ENCODE peak calls at places on chromosomes 13 and 19, in nine cellular contexts. I is psoas muscle; L is brain microvascular endothelial cell; N is GM10248; B is RWPE2; C is esophagus muscularis mucosa; E is AG04450; M is lower leg skin; U is CD4-positive, alpha-beta T cell. A is an unnamed sample.
A peak's percentile ranks its signal among the peaks of the same experiment; 100 is the strongest.

GRCh38 chr13:59746291-59746962 is 417.3 kb downstream of the DIAPH3 start:
- DNase-seq in I (no peak), L (peak; percentile 26), N (no peak), B (no peak), C (no peak), E (peak; percentile 1), M (no peak), U (no peak), A (no peak)

GRCh38 chr13:73816702-73817101 is 317.5 kb downstream of the KLF12 start:
- DNase-seq in I (no peak), L (no peak), N (no peak), B (no peak), C (no peak), E (no peak), M (no peak), U (no peak), A (no peak)

GRCh38 chr19:44748426-44749254 is at the start of gene BCL3:
- DNase-seq in I (peak; percentile 84), L (no peak), N (peak; percentile 83), B (peak; percentile 80), C (no peak), E (no peak), M (peak; percentile 52), U (peak; percentile 61), A (peak; percentile 70)

GRCh38 chr13:53368948-53369347 is 340.3 kb downstream of the OLFM4 start:
- DNase-seq in I (no peak), L (no peak), N (no peak), B (no peak), C (no peak), E (no peak), M (no peak), U (no peak), A (no peak)

GRCh38 chr13:93304868-93305613 is 78.4 kb downstream of the GPC6 start:
- DNase-seq in I (no peak), L (no peak), N (no peak), B (no peak), C (no peak), E (no peak), M (no peak), U (no peak), A (no peak)

GRCh38 chr19:30148039-30148438 is 206.0 kb downstream of the URI1 start:
- DNase-seq in I (no peak), L (no peak), N (no peak), B (no peak), C (no peak), E (no peak), M (no peak), U (no peak), A (no peak)

GRCh38 chr13:87754097-87754496 is 82.9 kb downstream of the SLITRK5 start:
- DNase-seq in I (no peak), L (no peak), N (no peak), B (no peak), C (no peak), E (no peak), M (no peak), U (no peak), A (no peak)

GRCh38 chr19:4228765-4229178 is 551 bp upstream of the EBI3 start:
- DNase-seq in I (no peak), L (no peak), N (no peak), B (no peak), C (no peak), E (no peak), M (no peak), U (no peak), A (no peak)

GRCh38 chr13:47220453-47221150 is 323.7 kb upstream of the HTR2A start:
- DNase-seq in I (no peak), L (peak; percentile 32), N (no peak), B (no peak), C (no peak), E (no peak), M (no peak), U (no peak), A (no peak)
- TF ChIP-seq CTCF in I (no peak), L (peak; percentile 16), N (no peak), B (no peak), C (no peak), E (no peak), M (no peak), U (no peak), A (no peak)

GRCh38 chr19:11594084-11594483 is 3.2 kb upstream of the ZNF627 start:
- DNase-seq in I (no peak), L (no peak), N (no peak), B (no peak), C (no peak), E (no peak), M (no peak), U (no peak), A (no peak)

GRCh38 chr19:11598103-11598483 is 810 bp downstream of the ZNF627 start:
- DNase-seq in I (no peak), L (peak; percentile 2), N (no peak), B (no peak), C (no peak), E (no peak), M (no peak), U (no peak), A (no peak)

GRCh38 chr19:11596156-11596555 is 1.1 kb upstream of the ZNF627 start:
- DNase-seq in I (no peak), L (no peak), N (no peak), B (no peak), C (no peak), E (no peak), M (no peak), U (no peak), A (no peak)

GRCh38 chr19:11598746-11599145 is 1.5 kb downstream of the ZNF627 start:
- DNase-seq in I (no peak), L (no peak), N (no peak), B (no peak), C (no peak), E (no peak), M (no peak), U (no peak), A (no peak)

DNA sequence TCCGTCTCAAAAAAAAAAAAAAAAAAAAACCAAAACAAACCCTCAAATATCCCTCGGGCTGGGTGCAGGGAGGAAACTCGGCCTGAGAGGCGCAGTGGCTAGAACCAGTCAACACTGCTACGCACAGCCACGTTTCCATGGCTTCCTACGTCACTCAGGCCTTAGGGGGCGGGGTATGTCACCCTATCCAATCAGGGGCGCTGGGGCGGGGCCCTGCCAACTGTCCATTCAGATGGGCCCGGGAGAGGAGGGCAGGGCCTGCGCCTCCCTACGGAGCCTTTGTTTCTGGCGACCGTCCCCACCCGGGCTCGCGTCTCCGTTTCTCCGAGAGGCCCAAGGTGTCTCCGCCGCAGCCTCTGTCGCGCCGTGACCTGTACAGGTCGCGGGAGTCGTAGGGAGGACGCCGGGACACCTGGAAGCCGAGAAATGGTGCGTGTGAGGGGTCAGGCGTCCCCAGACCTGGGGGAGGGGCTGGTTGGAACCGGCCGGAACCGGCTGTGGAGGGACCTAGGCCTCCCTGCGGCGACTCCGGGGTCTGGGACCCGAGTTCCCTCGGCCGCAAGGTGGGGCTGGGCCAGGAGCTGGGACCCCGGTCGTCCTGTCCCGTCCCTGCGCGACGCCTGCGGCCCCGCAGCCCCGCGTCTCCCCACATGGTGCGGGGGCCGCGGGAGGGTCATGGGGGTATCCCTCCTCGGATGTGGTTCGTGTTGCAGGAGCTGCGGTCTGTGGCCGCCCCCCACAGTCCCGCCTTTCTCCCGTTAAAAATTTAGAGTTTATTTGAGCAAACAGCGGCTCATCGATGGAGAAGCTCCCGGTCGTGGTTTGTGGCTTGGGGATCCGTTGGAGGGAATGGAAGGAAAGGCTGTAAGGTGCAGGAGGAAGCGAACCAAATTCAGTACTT is at the start of gene ZNF627:
- DNase-seq in I (peak; percentile 99), L (peak; percentile 99), N (peak; percentile 98), B (peak; percentile 97), C (peak; percentile 100), E (peak; percentile 90), M (peak; percentile 99), U (peak; percentile 97), A (peak; percentile 100)
- TF ChIP-seq CTCF in I (no peak), L (peak; percentile 38), N (no peak), B (no peak), C (peak; percentile 50), E (peak; percentile 11), M (no peak), U (no peak), A (no peak)

DNA sequence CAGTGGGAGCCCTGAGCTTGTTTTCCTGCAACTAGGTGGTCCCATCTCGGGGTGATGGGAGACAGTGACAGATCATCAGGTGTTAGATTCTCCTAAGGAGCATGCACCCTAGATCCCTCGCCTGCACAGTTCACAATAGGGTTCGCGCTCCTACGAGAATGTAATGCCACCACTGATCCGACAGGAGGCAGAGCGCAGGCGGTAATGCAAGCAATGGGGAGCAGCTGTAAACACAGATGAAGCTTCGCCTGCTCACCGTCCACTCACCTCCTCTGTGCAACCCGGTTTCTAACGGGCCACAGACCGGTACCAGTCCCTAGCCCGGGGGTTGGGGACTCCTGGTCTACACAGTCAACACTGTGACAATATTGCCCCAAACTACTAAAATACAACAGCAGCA is 38.8 kb downstream of the CARD8 start:
- DNase-seq in I (no peak), L (no peak), N (no peak), B (no peak), C (no peak), E (no peak), M (no peak), U (no peak), A (no peak)
- TF ChIP-seq CTCF in I (no peak), L (no peak), N (no peak), B (no peak), C (no peak), E (no peak), M (no peak), U (no peak), A (no peak)

GRCh38 chr19:46976845-46977320 is 42.8 kb upstream of the NPAS1 start:
- DNase-seq in I (peak; percentile 64), L (peak; percentile 81), N (no peak), B (no peak), C (no peak), E (no peak), M (no peak), U (no peak), A (peak; percentile 52)

GRCh38 chr19:46974181-46974580 is 45.5 kb upstream of the NPAS1 start:
- DNase-seq in I (no peak), L (no peak), N (no peak), B (no peak), C (no peak), E (no peak), M (no peak), U (no peak), A (no peak)

GRCh38 chr19:46975011-46975917 is 44.4 kb upstream of the NPAS1 start:
- DNase-seq in I (no peak), L (no peak), N (no peak), B (no peak), C (no peak), E (no peak), M (no peak), U (no peak), A (no peak)

GRCh38 chr19:46977548-46977947 is 42.1 kb upstream of the NPAS1 start:
- DNase-seq in I (no peak), L (no peak), N (no peak), B (no peak), C (no peak), E (no peak), M (no peak), U (no peak), A (no peak)

DNA sequence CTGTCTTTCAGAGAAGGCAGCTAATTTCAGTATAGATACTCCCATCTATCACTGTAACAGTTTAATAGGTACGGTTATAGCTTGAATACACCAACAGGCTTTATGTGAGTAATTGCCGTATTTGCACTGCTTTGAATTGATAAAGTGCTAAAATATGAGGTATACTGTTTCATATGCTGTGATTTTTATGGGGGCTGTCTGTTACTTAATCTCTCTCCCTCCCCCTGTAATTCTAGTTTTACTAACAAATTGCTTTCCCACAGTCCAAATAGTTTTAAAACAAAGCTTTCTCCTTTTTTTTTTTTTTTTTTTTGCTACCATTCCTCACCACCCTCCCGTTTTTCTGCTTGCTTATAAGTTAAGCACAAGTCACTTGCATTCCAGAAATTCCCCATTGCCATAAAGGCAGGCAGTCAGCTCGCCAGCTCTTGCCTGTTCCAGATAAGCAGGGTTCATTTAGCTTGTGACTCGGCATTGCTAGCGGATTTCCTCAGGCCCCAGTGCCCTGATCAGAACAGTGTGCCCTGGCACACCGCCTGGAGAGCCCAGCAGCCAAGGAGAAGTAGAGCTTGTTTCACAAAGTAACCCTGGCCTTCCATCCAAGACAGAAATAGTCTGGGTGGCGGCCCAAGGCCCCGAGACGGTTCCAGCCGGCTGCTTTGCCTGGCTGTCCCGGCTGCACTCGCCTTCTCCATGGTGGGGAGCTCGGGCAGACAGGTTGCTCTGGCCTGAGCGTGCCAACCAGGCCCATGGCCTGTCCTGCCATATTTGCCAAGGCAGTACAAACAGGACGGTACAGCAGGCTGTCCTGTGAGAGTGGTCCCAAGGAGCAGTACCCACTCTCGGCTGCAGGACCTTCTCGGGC is 43.5 kb upstream of the NPAS1 start:
- DNase-seq in I (peak; percentile 98), L (peak; percentile 92), N (no peak), B (no peak), C (peak; percentile 96), E (peak; percentile 73), M (peak; percentile 95), U (no peak), A (peak; percentile 99)
- TF ChIP-seq CTCF in I (no peak), L (no peak), N (no peak), B (no peak), C (peak; percentile 3), E (no peak), M (no peak), U (no peak), A (no peak)